ENCODE peak calls at places on chromosomes 7 and 10, in nine cellular contexts. Y is Peyer's patch, B is AG09309, O is tibial artery, C is osteoblast, F is BJ, S is cardiac fibroblast, Q is astrocyte of the cerebellum, M is mucosa of descending colon. X is an unnamed sample.

GRCh38 chr10:34507217-34507616 is 307.9 kb downstream of the PARD3 start:
- DNase-seq in Y (no peak), O (no peak), S (no peak), C (no peak), B (no peak), Q (no peak), M (no peak), F (no peak), X (no peak)

GRCh38 chr7:12328888-12329770 is 74.5 kb downstream of the VWDE start:
- DNase-seq in Y (no peak), F (no peak), B (no peak), O (no peak), S (no peak), Q (no peak), C (no peak), M (no peak), X (no peak)

GRCh38 chr7:95723583-95724180 is 48.7 kb upstream of the DYNC1I1 start:
- DNase-seq in B (peak), O (no peak), S (peak), Q (peak), Y (no peak), F (peak), C (peak), M (no peak), X (peak)

GRCh38 chr7:40840990-40841389 is 706.2 kb downstream of the SUGCT start:
- DNase-seq in F (no peak), Y (no peak), C (no peak), M (no peak), B (no peak), Q (no peak), S (no peak), O (no peak), X (no peak)

GRCh38 chr7:6234384-6234783 is 38.0 kb downstream of the CYTH3 start:
- DNase-seq in O (no peak), M (no peak), F (no peak), B (no peak), Q (no peak), Y (no peak), S (no peak), C (no peak), X (no peak)

GRCh38 chr7:2138146-2138765 is 94.5 kb downstream of the MAD1L1 start:
- DNase-seq in Y (no peak), M (peak), O (no peak), S (no peak), B (no peak), Q (no peak), C (no peak), F (no peak), X (no peak)

GRCh38 chr7:34275629-34276028 is 370.3 kb downstream of the BMPER start:
- DNase-seq in F (no peak), Q (no peak), Y (no peak), O (no peak), C (no peak), M (no peak), B (no peak), S (peak), X (no peak)

GRCh38 chr7:66952343-66953043 is 31.5 kb downstream of the TMEM248 start:
- DNase-seq in S (peak), Q (peak), O (no peak), B (no peak), Y (peak), F (no peak), C (peak), M (no peak), X (peak)

GRCh38 chr10:20508921-20509320 is 388.2 kb downstream of the NEBL start:
- DNase-seq in B (no peak), C (no peak), Q (no peak), Y (no peak), F (no peak), O (no peak), M (no peak), S (no peak), X (no peak)

GRCh38 chr10:95308389-95309302 is 17.8 kb upstream of the PDLIM1 start:
- DNase-seq in C (peak), B (peak), S (peak), M (peak), Y (peak), Q (peak), O (peak), F (peak), X (peak)

GRCh38 chr10:97278491-97278989 is 13.9 kb downstream of the ARHGAP19 start:
- DNase-seq in Q (peak), F (peak), Y (no peak), M (no peak), C (no peak), O (no peak), B (peak), S (peak), X (peak)

GRCh38 chr10:123148414-123149161 is 652 bp downstream of the HMX2 start:
- DNase-seq in O (no peak), S (no peak), Q (no peak), F (no peak), Y (no peak), M (no peak), B (no peak), C (peak), X (no peak)

GRCh38 chr10:34031410-34031809 is 696.9 kb upstream of the NRP1 start:
- DNase-seq in M (no peak), Y (no peak), F (no peak), S (peak), O (peak), C (peak), Q (peak), B (peak), X (peak)

GRCh38 chr10:107264742-107265141 is 100.2 kb upstream of the SORCS1 start:
- DNase-seq in S (no peak), Y (no peak), M (no peak), B (no peak), O (no peak), C (no peak), Q (no peak), F (no peak), X (no peak)

GRCh38 chr7:5448378-5449042 is 24.9 kb upstream of the TNRC18 start:
- DNase-seq in M (no peak), B (no peak), F (no peak), C (peak), S (no peak), O (no peak), Y (no peak), Q (no peak), X (no peak)

GRCh38 chr7:44637788-44638594 is 31.6 kb downstream of the OGDH start:
- DNase-seq in S (peak), Q (peak), Y (peak), O (peak), B (peak), C (peak), F (peak), M (peak), X (peak)

GRCh38 chr7:111499027-111499426 is 63.3 kb downstream of the IMMP2L start:
- DNase-seq in B (no peak), O (no peak), F (no peak), S (peak), Y (no peak), M (no peak), C (peak), Q (peak), X (peak)

GRCh38 chr10:84565881-84566280 is 237.5 kb downstream of the CCSER2 start:
- DNase-seq in C (no peak), S (no peak), F (no peak), Y (no peak), B (no peak), Q (no peak), O (no peak), M (no peak), X (no peak)

GRCh38 chr10:27252267-27253000 is 11.8 kb upstream of the ACBD5 start:
- DNase-seq in Q (no peak), B (no peak), Y (peak), S (peak), F (no peak), O (peak), M (peak), C (peak), X (peak)

GRCh38 chr7:23680417-23681405 is 712 bp downstream of the FAM221A start:
- DNase-seq in F (no peak), S (peak), C (peak), Q (no peak), M (peak), B (no peak), Y (peak), O (peak), X (peak)

GRCh38 chr10:51867956-51868355 is 168.6 kb upstream of the CSTF2T start:
- DNase-seq in F (peak), Q (peak), C (no peak), S (peak), Y (no peak), B (peak), O (no peak), M (no peak), X (peak)

GRCh38 chr10:5585517-5586222 is 60.9 kb downstream of the CALML3 start:
- DNase-seq in O (no peak), F (no peak), Y (no peak), Q (peak), C (no peak), M (no peak), B (no peak), S (no peak), X (no peak)

GRCh38 chr7:106127984-106128780 is 16.1 kb upstream of the SYPL1 start:
- DNase-seq in O (no peak), F (no peak), Y (no peak), Q (no peak), M (no peak), B (no peak), C (no peak), S (no peak), X (peak)

GRCh38 chr10:11557513-11557912 is 53.9 kb downstream of the USP6NL start:
- DNase-seq in Q (no peak), C (no peak), S (no peak), O (no peak), B (no peak), M (no peak), Y (no peak), F (no peak), X (no peak)

GRCh38 chr10:93081834-93082233 is 8.1 kb downstream of the CYP26A1 start:
- DNase-seq in C (peak), Q (peak), S (no peak), F (no peak), M (no peak), O (no peak), Y (no peak), B (peak), X (no peak)

GRCh38 chr10:11742009-11742778 is at the start of gene ECHDC3:
- DNase-seq in S (peak), O (peak), Q (no peak), B (no peak), C (peak), F (no peak), Y (peak), M (peak), X (no peak)

GRCh38 chr10:30631188-30631587 is 1.6 kb upstream of the LYZL2 start:
- DNase-seq in C (no peak), S (no peak), Y (no peak), Q (no peak), B (no peak), F (no peak), M (no peak), O (no peak), X (no peak)

GRCh38 chr7:46145412-46145811 is 224.3 kb upstream of the IGFBP3 start:
- DNase-seq in B (peak), M (no peak), Y (no peak), Q (peak), C (peak), F (peak), O (no peak), S (peak), X (peak)

GRCh38 chr10:92240289-92241157 is 50.4 kb downstream of the CPEB3 start:
- DNase-seq in F (peak), S (peak), C (peak), M (no peak), Q (peak), B (peak), Y (peak), O (peak), X (peak)

GRCh38 chr10:36280396-36280795 is 638.3 kb upstream of the FZD8 start:
- DNase-seq in M (no peak), Q (no peak), O (no peak), F (no peak), Y (no peak), B (no peak), S (peak), C (peak), X (no peak)

GRCh38 chr10:83725567-83725966 is 413.7 kb upstream of the GHITM start:
- DNase-seq in M (no peak), C (no peak), Y (no peak), F (no peak), Q (no peak), O (no peak), S (no peak), B (no peak), X (no peak)

GRCh38 chr7:69837387-69838068 is 239.3 kb downstream of the AUTS2 start:
- DNase-seq in O (no peak), F (no peak), S (no peak), B (no peak), C (no peak), M (no peak), Q (peak), Y (no peak), X (peak)

GRCh38 chr10:131075218-131075770 is 236.2 kb downstream of the TCERG1L start:
- DNase-seq in B (no peak), S (no peak), O (peak), Q (no peak), C (peak), M (no peak), Y (no peak), F (no peak), X (no peak)

DNA sequence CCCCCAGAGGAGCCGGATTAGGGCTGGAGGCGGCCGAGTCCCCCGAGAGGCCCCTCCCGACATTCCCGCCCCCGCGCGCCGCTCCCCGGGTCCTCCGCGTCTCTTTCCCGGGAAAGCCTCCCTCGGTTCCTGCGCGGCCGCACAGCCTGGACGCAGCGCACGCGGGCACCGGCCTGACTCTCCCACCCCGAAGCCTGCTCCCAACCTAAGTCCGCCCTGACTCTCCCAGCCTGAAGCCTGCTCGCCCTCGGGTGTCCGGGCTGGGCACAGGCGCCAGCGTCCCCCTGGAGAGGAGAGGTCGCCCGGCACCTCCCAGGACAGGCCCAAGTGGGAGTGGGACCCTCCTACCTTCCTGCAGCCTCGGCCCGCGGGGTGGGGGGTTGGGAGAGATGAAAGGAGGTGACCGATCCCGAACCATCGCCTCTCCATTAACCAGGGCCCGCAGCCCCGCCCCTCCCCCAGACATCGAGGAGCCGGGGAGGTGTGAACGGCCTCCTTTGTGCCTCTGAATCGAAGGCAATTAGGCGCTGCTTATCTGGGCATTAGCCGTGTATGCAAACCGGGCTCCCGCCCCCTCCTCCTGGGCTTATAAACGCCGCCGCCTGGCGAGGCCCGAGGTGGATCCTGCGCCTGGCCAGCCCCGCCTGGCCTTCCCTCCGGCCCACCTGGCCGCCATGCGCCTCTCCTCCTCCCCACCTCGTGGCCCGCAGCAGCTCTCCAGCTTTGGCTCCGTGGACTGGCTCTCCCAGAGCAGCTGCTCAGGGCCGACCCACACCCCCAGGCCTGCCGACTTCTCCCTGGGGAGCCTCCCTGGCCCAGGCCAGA is at the start of gene VENTX:
- DNase-seq in C (no peak), F (no peak), M (peak), Q (no peak), O (no peak), S (no peak), Y (no peak), B (no peak), X (no peak)
- H3K4me3 ChIP-seq in C (no peak), F (no peak), M (no peak), Q (no peak), O (peak), S (no peak), Y (peak), B (no peak), X (no peak)

GRCh38 chr10:117168729-117169128 is 28.6 kb upstream of the KCNK18 start:
- DNase-seq in B (no peak), M (no peak), S (no peak), Y (no peak), Q (no peak), O (no peak), F (no peak), C (no peak), X (no peak)
- H3K4me3 ChIP-seq in B (no peak), M (no peak), S (no peak), Y (no peak), Q (no peak), O (no peak), F (no peak), C (no peak), X (no peak)

GRCh38 chr7:115676707-115677106 is 353.9 kb downstream of the TFEC start:
- DNase-seq in B (no peak), F (no peak), O (no peak), M (no peak), Q (no peak), Y (no peak), S (no peak), C (no peak), X (no peak)
- H3K4me3 ChIP-seq in B (no peak), F (no peak), O (no peak), M (no peak), Q (no peak), Y (no peak), S (no peak), C (no peak), X (no peak)

GRCh38 chr7:27094304-27095049 is 1.3 kb downstream of the HOXA1 start:
- DNase-seq in Y (no peak), C (no peak), B (no peak), O (no peak), S (no peak), Q (no peak), M (no peak), F (no peak), X (no peak)
- H3K4me3 ChIP-seq in Y (no peak), C (peak), B (peak), O (no peak), S (no peak), Q (no peak), M (no peak), F (no peak), X (no peak)

DNA sequence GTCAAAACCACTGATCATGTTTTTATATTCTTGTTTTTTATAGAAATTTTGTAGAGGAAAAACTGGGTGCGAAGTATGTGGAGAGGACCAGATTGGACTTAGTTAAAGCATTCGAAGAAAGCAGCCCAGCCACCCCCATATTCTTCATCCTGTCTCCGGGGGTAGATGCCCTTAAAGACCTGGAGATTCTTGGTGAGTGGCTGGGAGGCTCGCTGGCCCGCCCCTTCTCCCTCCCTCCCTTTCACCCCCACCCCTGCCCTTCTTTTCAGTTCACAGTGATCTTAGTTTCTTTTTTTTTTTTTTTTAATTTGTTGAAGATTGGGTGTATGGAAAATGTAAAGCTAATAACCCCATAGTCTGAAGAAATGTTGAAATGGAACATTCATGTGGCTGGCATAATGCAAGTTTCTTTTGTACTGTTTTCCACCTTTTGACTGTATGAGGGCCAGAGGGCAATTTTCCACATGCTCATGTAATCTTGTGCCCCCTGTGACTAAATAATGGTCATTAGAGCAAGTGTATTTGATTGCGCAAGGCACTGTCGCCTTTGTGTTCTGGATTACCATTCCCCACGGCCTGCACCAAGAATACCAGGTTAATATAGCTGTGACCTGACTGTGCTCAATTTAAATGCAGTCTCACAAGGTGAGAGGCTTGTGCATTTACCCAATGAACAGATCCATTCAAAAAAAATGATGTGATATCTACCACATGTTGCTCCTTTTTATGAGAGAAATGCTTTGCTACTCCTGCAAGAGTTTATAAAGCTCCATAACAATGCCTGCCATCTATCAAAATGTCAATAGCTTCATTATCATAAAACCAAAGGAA is 77.7 kb downstream of the CDCA7L start:
- DNase-seq in F (no peak), M (no peak), B (no peak), Q (peak), Y (no peak), O (no peak), C (no peak), S (no peak), X (no peak)
- H3K4me3 ChIP-seq in F (no peak), M (no peak), B (no peak), Q (no peak), Y (no peak), O (no peak), C (no peak), S (no peak), X (no peak)

GRCh38 chr7:90180011-90180585 is 25.8 kb downstream of the STEAP1 start:
- DNase-seq in O (no peak), S (peak), Y (no peak), C (peak), Q (peak), M (no peak), B (peak), F (no peak), X (peak)
- H3K4me3 ChIP-seq in O (no peak), S (no peak), Y (no peak), C (no peak), Q (no peak), M (no peak), B (no peak), F (no peak), X (no peak)

GRCh38 chr7:149420006-149420405 is 40.9 kb downstream of the ZNF777 start:
- DNase-seq in M (no peak), F (no peak), O (no peak), C (peak), S (no peak), Y (no peak), B (no peak), Q (no peak), X (no peak)

GRCh38 chr7:149414171-149414570 is 46.7 kb downstream of the ZNF777 start:
- DNase-seq in B (no peak), S (peak), C (no peak), F (no peak), M (no peak), O (no peak), Q (no peak), Y (no peak), X (no peak)

GRCh38 chr7:149409889-149410288 is 51.0 kb downstream of the ZNF777 start:
- DNase-seq in M (no peak), C (no peak), S (no peak), O (no peak), Y (no peak), B (no peak), F (no peak), Q (no peak), X (no peak)

GRCh38 chr7:149414745-149415390 is 46.0 kb downstream of the ZNF777 start:
- DNase-seq in F (peak), Y (no peak), M (peak), B (no peak), O (peak), S (peak), C (peak), Q (peak), X (peak)

GRCh38 chr7:149415391-149416068 is 45.3 kb downstream of the ZNF777 start:
- DNase-seq in S (no peak), M (no peak), F (no peak), Y (no peak), Q (no peak), B (no peak), C (peak), O (no peak), X (peak)
- H3K4me3 ChIP-seq in S (peak), M (no peak), F (no peak), Y (no peak), Q (peak), B (no peak), C (peak), O (peak), X (no peak)

DNA sequence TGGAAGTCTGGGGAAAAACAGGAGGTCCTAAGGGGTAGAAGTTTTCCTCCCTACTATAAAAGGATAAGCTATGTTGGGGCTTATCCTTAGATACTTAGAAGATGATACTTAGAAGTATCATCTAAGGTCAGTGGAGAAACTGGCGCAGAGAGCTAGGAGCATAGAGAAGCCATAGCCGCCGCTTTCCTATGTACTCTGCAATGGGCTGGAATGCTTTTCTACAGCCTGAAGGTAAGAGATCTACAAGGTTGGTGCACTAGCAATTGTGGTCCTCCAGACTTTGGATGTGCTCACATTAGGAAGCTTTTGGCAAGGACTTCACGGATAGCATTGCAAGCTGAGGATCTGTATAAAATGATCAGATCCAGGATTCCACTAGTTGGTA is 12.4 kb upstream of the OPTN start:
- DNase-seq in O (no peak), M (no peak), S (no peak), Q (no peak), F (no peak), C (no peak), Y (no peak), B (no peak), X (no peak)
- H3K4me3 ChIP-seq in O (no peak), M (no peak), S (no peak), Q (no peak), F (no peak), C (peak), Y (no peak), B (no peak), X (no peak)